ENCODE peak calls at places on chromosome 9, in six cellular contexts. One of them, this sample, is unnamed.

GRCh38 chr9:13386935-13387667 is 107.6 kb upstream of the MPDZ start:
- DNase-seq in neuronal stem cell: no peak
- DNase-seq in hypothalamus: no peak
- DNase-seq in OCI-LY7: no peak
- DNase-seq in PC-3: no peak
- DNase-seq in midbrain: no peak
- DNase-seq in this sample: no peak

GRCh38 chr9:120412425-120412951 is 167.5 kb downstream of the CDK5RAP2 start:
- DNase-seq in hypothalamus: no peak
- DNase-seq in midbrain: no peak
- DNase-seq in OCI-LY7: no peak
- DNase-seq in PC-3: no peak
- DNase-seq in neuronal stem cell: no peak
- DNase-seq in this sample: no peak

GRCh38 chr9:82031538-82032280 is 43.1 kb downstream of the SPATA31D1 start:
- DNase-seq in midbrain: peak
- DNase-seq in neuronal stem cell: no peak
- DNase-seq in OCI-LY7: no peak
- DNase-seq in PC-3: peak
- DNase-seq in hypothalamus: no peak
- DNase-seq in this sample: no peak

GRCh38 chr9:22049411-22049810 is 40.3 kb upstream of the CDKN2B start:
- DNase-seq in hypothalamus: no peak
- DNase-seq in OCI-LY7: no peak
- DNase-seq in PC-3: peak
- DNase-seq in neuronal stem cell: no peak
- DNase-seq in midbrain: no peak
- DNase-seq in this sample: no peak

GRCh38 chr9:124267271-124267807 is 9.6 kb downstream of the NEK6 start:
- DNase-seq in hypothalamus: peak
- DNase-seq in OCI-LY7: peak
- DNase-seq in midbrain: peak
- DNase-seq in neuronal stem cell: no peak
- DNase-seq in PC-3: peak
- DNase-seq in this sample: peak

GRCh38 chr9:136539427-136540412 is 6.1 kb downstream of the NOTCH1 start:
- DNase-seq in hypothalamus: peak
- DNase-seq in OCI-LY7: peak
- DNase-seq in neuronal stem cell: no peak
- DNase-seq in PC-3: peak
- DNase-seq in midbrain: peak
- DNase-seq in this sample: peak

GRCh38 chr9:20014168-20014567 is 225.3 kb upstream of the SLC24A2 start:
- DNase-seq in hypothalamus: no peak
- DNase-seq in PC-3: no peak
- DNase-seq in neuronal stem cell: no peak
- DNase-seq in midbrain: no peak
- DNase-seq in OCI-LY7: no peak
- DNase-seq in this sample: no peak

GRCh38 chr9:120402741-120403542 is 177.0 kb downstream of the CDK5RAP2 start:
- DNase-seq in hypothalamus: no peak
- DNase-seq in midbrain: no peak
- DNase-seq in neuronal stem cell: no peak
- DNase-seq in PC-3: peak
- DNase-seq in OCI-LY7: no peak
- DNase-seq in this sample: peak

GRCh38 chr9:38154501-38155421 is 85.7 kb upstream of the SHB start:
- DNase-seq in OCI-LY7: no peak
- DNase-seq in midbrain: no peak
- DNase-seq in PC-3: peak
- DNase-seq in neuronal stem cell: no peak
- DNase-seq in hypothalamus: no peak
- DNase-seq in this sample: no peak

GRCh38 chr9:124309665-124310064 is 51.9 kb downstream of the NEK6 start:
- DNase-seq in hypothalamus: no peak
- DNase-seq in PC-3: peak
- DNase-seq in midbrain: no peak
- DNase-seq in neuronal stem cell: no peak
- DNase-seq in OCI-LY7: no peak
- DNase-seq in this sample: no peak

GRCh38 chr9:126491256-126491879 is 122.4 kb upstream of the LMX1B start:
- DNase-seq in PC-3: peak
- DNase-seq in midbrain: peak
- DNase-seq in hypothalamus: peak
- DNase-seq in neuronal stem cell: peak
- DNase-seq in OCI-LY7: peak
- DNase-seq in this sample: peak

GRCh38 chr9:8437878-8438277 is 638.3 kb upstream of the DMAC1 start:
- DNase-seq in OCI-LY7: no peak
- DNase-seq in PC-3: no peak
- DNase-seq in midbrain: no peak
- DNase-seq in hypothalamus: no peak
- DNase-seq in neuronal stem cell: no peak
- DNase-seq in this sample: no peak

GRCh38 chr9:91138760-91139159 is 223.0 kb downstream of the AUH start:
- DNase-seq in hypothalamus: no peak
- DNase-seq in midbrain: no peak
- DNase-seq in OCI-LY7: no peak
- DNase-seq in neuronal stem cell: no peak
- DNase-seq in PC-3: peak
- DNase-seq in this sample: no peak

GRCh38 chr9:107141967-107142366 is 141.1 kb upstream of the RAD23B start:
- DNase-seq in OCI-LY7: peak
- DNase-seq in midbrain: no peak
- DNase-seq in neuronal stem cell: no peak
- DNase-seq in hypothalamus: no peak
- DNase-seq in PC-3: peak
- DNase-seq in this sample: peak

GRCh38 chr9:88623698-88624097 is 88.7 kb downstream of the NXNL2 start:
- DNase-seq in midbrain: no peak
- DNase-seq in hypothalamus: no peak
- DNase-seq in OCI-LY7: no peak
- DNase-seq in neuronal stem cell: no peak
- DNase-seq in PC-3: no peak
- DNase-seq in this sample: no peak

GRCh38 chr9:124420991-124421543 is 5.8 kb upstream of the PSMB7 start:
- DNase-seq in hypothalamus: no peak
- DNase-seq in OCI-LY7: peak
- DNase-seq in neuronal stem cell: no peak
- DNase-seq in PC-3: no peak
- DNase-seq in midbrain: peak
- DNase-seq in this sample: no peak

GRCh38 chr9:135224286-135224871 is 136.9 kb downstream of the OLFM1 start:
- DNase-seq in midbrain: no peak
- DNase-seq in OCI-LY7: no peak
- DNase-seq in hypothalamus: no peak
- DNase-seq in PC-3: no peak
- DNase-seq in neuronal stem cell: no peak
- DNase-seq in this sample: no peak

GRCh38 chr9:106120096-106120495 is 425.8 kb downstream of the TMEM38B start:
- DNase-seq in hypothalamus: no peak
- DNase-seq in OCI-LY7: no peak
- DNase-seq in PC-3: no peak
- DNase-seq in midbrain: no peak
- DNase-seq in neuronal stem cell: no peak
- DNase-seq in this sample: no peak

GRCh38 chr9:113222482-113222841 is 1.1 kb downstream of the SLC31A1 start:
- DNase-seq in midbrain: no peak
- DNase-seq in PC-3: no peak
- DNase-seq in OCI-LY7: no peak
- DNase-seq in hypothalamus: no peak
- DNase-seq in neuronal stem cell: no peak
- DNase-seq in this sample: no peak

GRCh38 chr9:88533951-88534455 is 975 bp upstream of the NXNL2 start:
- DNase-seq in neuronal stem cell: peak
- DNase-seq in hypothalamus: no peak
- DNase-seq in PC-3: peak
- DNase-seq in midbrain: no peak
- DNase-seq in OCI-LY7: no peak
- DNase-seq in this sample: no peak

This sample was measured in Kasumi-1.